ENCODE peak calls at places on chromosomes 7 and 10, in nine cellular contexts. M is MM.1S, N is nephron progenitor cell, O is transverse colon, A is progenitor cell of endocrine pancreas, G is GM12864, P is GM13976, T is GM12865, B is ovary. Z is an unnamed sample.

GRCh38 chr7:44561962-44562621 is 11.6 kb downstream of the DDX56 start:
- DNase-seq in A (no peak), B (no peak), M (no peak), O (peak), P (no peak), T (no peak), N (no peak), G (no peak), Z (peak)

GRCh38 chr10:34323197-34323596 is 491.9 kb downstream of the PARD3 start:
- DNase-seq in B (no peak), T (no peak), A (no peak), O (no peak), N (no peak), M (no peak), G (no peak), P (no peak), Z (peak)

GRCh38 chr10:133315847-133316246 is 7.1 kb downstream of the ZNF511 start:
- DNase-seq in T (no peak), P (no peak), O (no peak), G (no peak), B (no peak), M (no peak), A (no peak), N (no peak), Z (peak)

GRCh38 chr7:132390705-132391104 is 185.6 kb downstream of the PLXNA4 start:
- DNase-seq in P (no peak), T (no peak), G (no peak), A (no peak), O (no peak), N (no peak), B (no peak), M (no peak), Z (peak)

GRCh38 chr7:140621326-140622035 is 19.1 kb downstream of the DENND2A start:
- DNase-seq in N (no peak), G (no peak), B (no peak), O (no peak), A (no peak), M (peak), P (no peak), T (no peak), Z (peak)

GRCh38 chr10:89685932-89686331 is 15.5 kb upstream of the KIF20B start:
- DNase-seq in A (no peak), N (no peak), T (no peak), O (no peak), P (no peak), B (no peak), M (no peak), G (no peak), Z (no peak)

GRCh38 chr7:116426428-116427156 is 72.9 kb upstream of the CAV2 start:
- DNase-seq in O (peak), M (no peak), N (no peak), G (no peak), P (no peak), T (no peak), A (no peak), B (no peak), Z (peak)

GRCh38 chr10:78623577-78624215 is 445.1 kb upstream of the ZMIZ1 start:
- DNase-seq in A (no peak), P (no peak), T (no peak), O (peak), N (no peak), M (no peak), B (no peak), G (no peak), Z (peak)

GRCh38 chr7:50827281-50827680 is 44.6 kb upstream of the GRB10 start:
- DNase-seq in T (no peak), M (no peak), N (no peak), O (no peak), A (no peak), G (no peak), B (no peak), P (no peak), Z (no peak)

GRCh38 chr7:80488851-80489370 is 23.0 kb downstream of the GNAT3 start:
- DNase-seq in N (no peak), G (no peak), T (no peak), A (no peak), O (no peak), M (no peak), B (no peak), P (no peak), Z (no peak)

GRCh38 chr10:16950686-16951681 is 133.8 kb upstream of the RSU1 start:
- DNase-seq in G (no peak), N (peak), T (no peak), A (no peak), P (no peak), B (no peak), O (no peak), M (no peak), Z (peak)

GRCh38 chr7:366171-366916 is 76.4 kb downstream of the FOXL3 start:
- DNase-seq in N (no peak), A (no peak), T (no peak), M (no peak), B (no peak), O (no peak), P (no peak), G (no peak), Z (no peak)

GRCh38 chr10:131825150-131825907 is 75.5 kb upstream of the PPP2R2D start:
- DNase-seq in N (no peak), M (no peak), T (no peak), G (no peak), B (no peak), O (no peak), P (no peak), A (no peak), Z (no peak)

GRCh38 chr7:112192236-112193154 is 13.7 kb downstream of the DOCK4 start:
- DNase-seq in M (no peak), O (no peak), A (no peak), B (no peak), G (no peak), T (no peak), P (no peak), N (no peak), Z (peak)

GRCh38 chr10:86389441-86390193 is 23.0 kb upstream of the GRID1 start:
- DNase-seq in M (peak), B (no peak), T (peak), P (peak), G (peak), O (peak), A (peak), N (peak), Z (peak)

GRCh38 chr10:43892062-43892765 is 243.5 kb upstream of the ZNF32 start:
- DNase-seq in A (no peak), O (no peak), M (no peak), B (no peak), T (no peak), P (no peak), G (no peak), N (peak), Z (peak)

GRCh38 chr10:29481906-29482440 is 152.8 kb downstream of the SVIL start:
- DNase-seq in B (peak), T (no peak), G (no peak), N (no peak), M (no peak), P (no peak), O (no peak), A (no peak), Z (peak)

GRCh38 chr7:94052398-94053180 is 48.4 kb upstream of the BET1 start:
- DNase-seq in N (no peak), M (no peak), B (no peak), T (peak), G (no peak), A (no peak), O (no peak), P (no peak), Z (no peak)

GRCh38 chr7:36506130-36506794 is 116.6 kb downstream of the ANLN start:
- DNase-seq in A (no peak), G (no peak), O (no peak), B (no peak), N (no peak), P (no peak), M (no peak), T (no peak), Z (no peak)

GRCh38 chr10:83425306-83425705 is 714.0 kb upstream of the GHITM start:
- DNase-seq in T (peak), A (no peak), G (no peak), P (no peak), O (no peak), N (no peak), B (no peak), M (no peak), Z (no peak)

GRCh38 chr7:102392332-102392731 is 3.8 kb upstream of the PRKRIP1 start:
- DNase-seq in T (no peak), B (no peak), O (no peak), A (no peak), G (no peak), M (no peak), P (no peak), N (no peak), Z (no peak)

GRCh38 chr10:103603382-103603781 is 109.9 kb downstream of the NEURL1 start:
- DNase-seq in N (no peak), M (no peak), O (no peak), B (no peak), P (no peak), G (no peak), A (no peak), T (no peak), Z (no peak)

GRCh38 chr7:76505168-76506080 is 4.9 kb upstream of the UPK3B start:
- DNase-seq in M (no peak), B (no peak), T (no peak), A (peak), P (peak), O (no peak), N (no peak), G (no peak), Z (no peak)

GRCh38 chr7:146960747-146961416 is 844.3 kb downstream of the CNTNAP2 start:
- DNase-seq in O (no peak), B (no peak), N (no peak), T (no peak), M (no peak), G (no peak), A (no peak), P (no peak), Z (no peak)

GRCh38 chr10:125997586-125997985 is 101.2 kb downstream of the FANK1 start:
- DNase-seq in P (no peak), N (no peak), M (no peak), G (no peak), T (no peak), B (no peak), O (no peak), A (no peak), Z (no peak)

GRCh38 chr10:3068968-3069737 is 1.8 kb downstream of the PFKP start:
- DNase-seq in N (peak), G (no peak), O (peak), P (peak), A (no peak), B (no peak), M (no peak), T (peak), Z (no peak)

GRCh38 chr10:30348378-30348776 is 701 bp downstream of the MTPAP start:
- DNase-seq in G (no peak), M (no peak), A (no peak), B (no peak), T (no peak), O (no peak), N (no peak), P (no peak), Z (peak)

GRCh38 chr10:114879541-114880158 is 58.1 kb downstream of the FHIP2A start:
- DNase-seq in G (peak), B (no peak), A (no peak), N (peak), O (peak), T (peak), M (peak), P (peak), Z (peak)

GRCh38 chr10:27388761-27389399 is 115.2 kb upstream of the RAB18 start:
- DNase-seq in O (no peak), B (no peak), T (no peak), M (no peak), P (no peak), A (no peak), N (no peak), G (no peak), Z (peak)

GRCh38 chr10:30437039-30437781 is 3.2 kb downstream of the MAP3K8 start:
- DNase-seq in B (no peak), A (no peak), M (peak), G (no peak), N (no peak), T (peak), O (no peak), P (no peak), Z (peak)

GRCh38 chr10:116944911-116945310 is 60.1 kb downstream of the SHTN1 start:
- DNase-seq in G (no peak), P (no peak), A (no peak), N (no peak), M (no peak), T (no peak), B (no peak), O (no peak), Z (no peak)

GRCh38 chr7:90512841-90513254 is 43.4 kb downstream of the PTTG1IP2 start:
- DNase-seq in A (no peak), P (no peak), M (no peak), G (no peak), N (no peak), B (no peak), O (no peak), T (no peak), Z (no peak)

GRCh38 chr7:137664846-137665245 is 181.9 kb downstream of the DGKI start:
- DNase-seq in O (no peak), N (no peak), T (peak), P (no peak), G (no peak), A (no peak), M (no peak), B (no peak), Z (no peak)

GRCh38 chr10:120926611-120927010 is 75.4 kb downstream of the WDR11 start:
- DNase-seq in M (no peak), P (no peak), T (no peak), G (no peak), O (no peak), N (no peak), B (no peak), A (no peak), Z (no peak)
- TF ChIP-seq CTCF in M (no peak), P (no peak), T (no peak), G (no peak), O (no peak), N (no peak), B (no peak), A (no peak), Z (no peak)

GRCh38 chr10:70084189-70084588 is 31.5 kb downstream of the MACROH2A2 start:
- DNase-seq in P (no peak), T (no peak), N (no peak), O (no peak), B (no peak), A (no peak), M (no peak), G (no peak), Z (no peak)
- TF ChIP-seq CTCF in P (no peak), T (no peak), N (no peak), O (no peak), B (no peak), A (no peak), M (no peak), G (no peak), Z (no peak)

GRCh38 chr7:142927085-142927745 is 6.3 kb downstream of the TRPV5 start:
- DNase-seq in G (no peak), P (no peak), B (no peak), T (no peak), M (no peak), O (no peak), A (no peak), N (no peak), Z (no peak)
- TF ChIP-seq CTCF in G (no peak), P (no peak), B (no peak), T (no peak), M (no peak), O (no peak), A (no peak), N (no peak), Z (no peak)

GRCh38 chr10:76029782-76030181 is 598.4 kb downstream of the LRMDA start:
- DNase-seq in N (no peak), B (no peak), O (no peak), A (no peak), P (no peak), T (no peak), M (no peak), G (no peak), Z (no peak)

GRCh38 chr10:76026176-76026771 is 594.9 kb downstream of the LRMDA start:
- DNase-seq in B (no peak), P (no peak), T (no peak), A (no peak), G (no peak), O (no peak), N (no peak), M (no peak), Z (no peak)

GRCh38 chr10:76024460-76025123 is 593.2 kb downstream of the LRMDA start:
- DNase-seq in A (no peak), P (no peak), O (no peak), N (no peak), T (no peak), B (no peak), M (no peak), G (no peak), Z (no peak)

GRCh38 chr10:76025124-76025477 is 593.7 kb downstream of the LRMDA start:
- DNase-seq in P (no peak), T (no peak), O (no peak), B (no peak), G (no peak), M (no peak), A (no peak), N (no peak), Z (no peak)

GRCh38 chr10:76026931-76027330 is 595.5 kb downstream of the LRMDA start:
- DNase-seq in P (no peak), M (no peak), A (no peak), O (no peak), N (no peak), T (no peak), B (no peak), G (no peak), Z (no peak)
- TF ChIP-seq CTCF in P (no peak), M (no peak), A (peak), O (no peak), N (no peak), T (no peak), B (no peak), G (no peak), Z (peak)

DNA sequence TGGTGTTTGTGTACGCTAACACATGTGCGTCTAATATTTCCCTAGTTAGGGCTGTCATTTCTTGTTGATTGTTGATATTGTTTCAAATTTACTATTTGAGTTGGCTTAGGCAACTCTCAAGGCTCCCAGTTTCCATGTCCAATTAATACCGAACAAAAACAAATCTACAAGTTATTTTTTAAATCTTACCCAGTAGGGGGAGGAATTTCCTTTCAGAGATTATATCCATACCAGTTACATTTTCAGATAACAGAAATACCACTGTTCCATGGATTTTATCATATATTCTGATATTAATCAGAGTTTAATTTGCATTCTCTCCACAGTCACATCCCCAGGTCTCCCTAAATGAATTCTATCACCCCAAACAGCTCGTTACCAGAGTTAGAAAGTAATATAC is 7.2 kb upstream of the AKR1B10 start:
- DNase-seq in T (no peak), N (no peak), A (no peak), B (no peak), M (no peak), P (no peak), O (no peak), G (no peak), Z (peak)
- TF ChIP-seq CTCF in T (no peak), N (no peak), A (no peak), B (no peak), M (peak), P (no peak), O (peak), G (no peak), Z (peak)

Z was measured in fibroblast of the aortic adventitia.